ENCODE peak calls at places on chromosome 10, in five cellular contexts. U, G, V, O and T are unnamed samples.

GRCh38 chr10:83692196-83692595 is 447.1 kb upstream of the GHITM start:
- DNase-seq in U (no peak), G (no peak), V (no peak), O (no peak), T (no peak)

GRCh38 chr10:96379758-96380157 is 21.0 kb upstream of the OPALIN start:
- DNase-seq in V (no peak), O (no peak), U (no peak), G (no peak), T (no peak)

GRCh38 chr10:89853796-89854195 is 152.4 kb downstream of the KIF20B start:
- DNase-seq in U (no peak), O (no peak), G (no peak), V (no peak), T (no peak)

GRCh38 chr10:73774637-73775036 is 7.2 kb upstream of the CHCHD1 start:
- DNase-seq in G (no peak), O (no peak), U (no peak), V (no peak), T (no peak)

GRCh38 chr10:71998840-71999194 is 34.6 kb downstream of the CHST3 start:
- DNase-seq in G (no peak), O (no peak), U (no peak), V (no peak), T (peak)

GRCh38 chr10:121617176-121617575 is 18.9 kb upstream of the FGFR2 start:
- DNase-seq in G (no peak), O (no peak), U (no peak), V (peak), T (no peak)

GRCh38 chr10:81911328-81911727 is 36.3 kb downstream of the NRG3 start:
- DNase-seq in U (no peak), O (no peak), V (no peak), G (no peak), T (no peak)

GRCh38 chr10:133346413-133346812 is 760 bp upstream of the PRAP1 start:
- DNase-seq in O (no peak), V (no peak), U (no peak), G (no peak), T (no peak)

GRCh38 chr10:48667960-48668541 is 16.6 kb upstream of the WDFY4 start:
- DNase-seq in V (no peak), O (no peak), U (no peak), G (no peak), T (no peak)

GRCh38 chr10:102656026-102656425 is 11.7 kb downstream of the TRIM8 start:
- DNase-seq in V (no peak), G (no peak), U (no peak), O (no peak), T (no peak)

GRCh38 chr10:101031796-101032636 is 982 bp downstream of the SFXN3 start:
- DNase-seq in O (no peak), G (no peak), U (peak), V (peak), T (no peak)

GRCh38 chr10:28463141-28463540 is 69.8 kb upstream of the WAC start:
- DNase-seq in O (no peak), G (no peak), U (no peak), V (no peak), T (no peak)

GRCh38 chr10:74991435-74991834 is 120.0 kb upstream of the SAMD8 start:
- DNase-seq in O (peak), G (no peak), V (no peak), U (no peak), T (no peak)

GRCh38 chr10:128519581-128519980 is 393.4 kb upstream of the MKI67 start:
- DNase-seq in U (no peak), O (no peak), V (no peak), G (no peak), T (no peak)

GRCh38 chr10:119517235-119518141 is 25.0 kb downstream of the RGS10 start:
- DNase-seq in V (peak), G (no peak), O (no peak), U (no peak), T (peak)

GRCh38 chr10:62625484-62625883 is 179.0 kb upstream of the ADO start:
- DNase-seq in U (no peak), O (no peak), V (no peak), G (peak), T (peak)

GRCh38 chr10:15381420-15381819 is 10.3 kb upstream of the FAM171A1 start:
- DNase-seq in U (no peak), V (no peak), O (no peak), G (no peak), T (no peak)

GRCh38 chr10:133022784-133023115 is 65.0 kb upstream of the ADGRA1 start:
- DNase-seq in V (no peak), U (peak), O (no peak), G (no peak), T (no peak)

GRCh38 chr10:100518761-100519241 is 860 bp downstream of the SEC31B start:
- DNase-seq in O (peak), G (no peak), U (peak), V (peak), T (peak)

GRCh38 chr10:90923111-90923731 is 2.3 kb upstream of the ANKRD1 start:
- DNase-seq in U (no peak), V (no peak), O (no peak), G (no peak), T (no peak)

GRCh38 chr10:15181576-15182156 is 13.2 kb upstream of the NMT2 start:
- DNase-seq in U (no peak), G (no peak), V (no peak), O (no peak), T (no peak)

GRCh38 chr10:125379592-125379991 is 219.2 kb upstream of the CTBP2 start:
- DNase-seq in G (no peak), V (no peak), U (no peak), O (no peak), T (no peak)

GRCh38 chr10:67629461-67629971 is 66.5 kb downstream of the CTNNA3 start:
- DNase-seq in G (no peak), V (no peak), U (no peak), O (no peak), T (peak)

GRCh38 chr10:28711776-28712175 is 34.5 kb downstream of the BAMBI start:
- DNase-seq in U (no peak), G (no peak), V (no peak), O (no peak), T (no peak)

GRCh38 chr10:125916977-125917376 is 20.6 kb downstream of the FANK1 start:
- DNase-seq in U (no peak), V (no peak), O (no peak), G (no peak), T (no peak)

GRCh38 chr10:129742742-129743550 is 221.1 kb downstream of the EBF3 start:
- DNase-seq in U (no peak), O (no peak), V (no peak), G (no peak), T (peak)

GRCh38 chr10:132387723-132388210 is 9.2 kb upstream of the PWWP2B start:
- DNase-seq in V (no peak), O (no peak), G (no peak), U (peak), T (no peak)

GRCh38 chr10:12097791-12098190 is 29.0 kb downstream of the DHTKD1 start:
- DNase-seq in U (no peak), O (no peak), G (no peak), V (no peak), T (no peak)

DNA sequence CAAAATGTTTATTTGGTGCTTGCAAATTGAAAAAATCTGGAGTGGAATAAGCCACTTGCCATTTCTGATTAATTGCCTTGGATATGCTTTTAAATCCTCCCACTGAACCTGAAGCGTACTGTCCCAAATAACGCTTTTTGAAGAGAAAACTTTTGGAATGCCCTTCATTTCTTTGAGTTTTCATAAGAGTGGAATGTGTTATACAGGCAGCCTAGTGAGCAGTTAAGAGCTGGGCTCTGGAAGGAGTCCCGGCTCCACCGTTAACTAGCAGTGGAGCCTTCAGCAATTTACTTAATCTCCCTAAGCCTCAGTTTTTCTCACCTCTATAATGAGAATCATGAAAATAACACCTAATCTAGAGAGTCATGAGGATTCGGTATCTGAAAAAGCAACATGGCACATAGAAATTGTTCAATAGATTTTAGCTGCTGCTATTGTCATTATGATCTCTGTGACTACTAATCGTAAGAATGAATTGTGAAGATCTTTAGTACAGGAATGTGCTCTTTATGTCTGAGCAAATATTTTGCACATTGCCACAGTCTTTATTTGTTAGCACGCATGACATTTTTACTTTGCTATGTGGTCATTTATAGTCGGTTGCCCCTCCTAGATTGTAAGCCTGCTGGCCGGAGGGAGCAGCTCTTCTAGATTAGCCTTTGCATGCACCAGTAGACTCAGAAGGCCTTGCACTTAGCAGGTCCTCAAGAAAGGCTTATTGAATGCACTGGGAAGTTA is 59.3 kb downstream of the PLCE1 start:
- DNase-seq in O (no peak), U (no peak), G (no peak), V (no peak), T (no peak)
- H3K4me3 ChIP-seq in O (no peak), U (no peak), G (no peak), V (no peak), T (no peak)

GRCh38 chr10:69630651-69631400 is 779 bp downstream of the FAM241B start:
- DNase-seq in U (no peak), G (no peak), V (no peak), O (no peak), T (no peak)
- H3K4me3 ChIP-seq in U (peak), G (peak), V (peak), O (peak), T (peak)

DNA sequence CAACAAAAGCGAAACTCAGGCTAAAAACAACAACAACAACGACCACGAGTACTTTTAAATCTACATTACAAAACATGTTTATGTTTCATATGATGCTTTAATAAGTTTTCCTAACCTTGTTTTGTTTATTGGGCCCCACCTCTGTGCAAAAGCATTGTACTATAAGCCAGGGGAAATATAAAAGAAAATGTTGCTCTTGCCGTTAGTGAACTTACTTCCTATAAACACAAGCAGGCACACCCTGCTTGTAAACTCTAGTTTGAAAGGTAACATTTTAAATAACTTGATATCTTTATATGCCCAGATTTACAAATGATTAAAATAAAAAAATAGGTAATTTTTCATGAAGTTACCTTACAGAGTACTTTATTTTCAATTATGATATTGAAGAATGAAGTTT is 19.2 kb upstream of the EPC1 start:
- DNase-seq in O (no peak), G (no peak), V (no peak), U (no peak), T (no peak)
- H3K4me3 ChIP-seq in O (no peak), G (no peak), V (no peak), U (no peak), T (no peak)

DNA sequence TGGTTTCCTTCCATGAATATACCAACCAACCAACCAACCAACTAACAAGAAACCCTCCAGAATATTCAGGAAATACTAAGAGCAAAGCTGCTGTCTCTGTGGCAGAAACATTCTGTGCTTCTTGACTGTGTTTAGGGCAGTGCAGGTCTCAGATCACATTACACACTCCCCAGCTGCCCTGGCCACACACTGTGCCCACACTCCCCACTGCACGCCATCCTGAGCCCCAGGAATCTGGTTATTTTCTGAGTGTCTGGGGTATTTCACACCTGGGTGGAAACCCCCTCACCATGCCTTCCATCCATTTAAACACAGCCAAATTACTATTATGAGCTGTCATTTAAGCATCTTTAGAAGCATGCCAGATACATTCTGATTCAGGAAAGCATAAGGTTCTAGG is 183.7 kb upstream of the ANK3 start:
- DNase-seq in G (no peak), O (no peak), V (no peak), U (no peak), T (no peak)
- H3K4me3 ChIP-seq in G (no peak), O (no peak), V (peak), U (no peak), T (no peak)

DNA sequence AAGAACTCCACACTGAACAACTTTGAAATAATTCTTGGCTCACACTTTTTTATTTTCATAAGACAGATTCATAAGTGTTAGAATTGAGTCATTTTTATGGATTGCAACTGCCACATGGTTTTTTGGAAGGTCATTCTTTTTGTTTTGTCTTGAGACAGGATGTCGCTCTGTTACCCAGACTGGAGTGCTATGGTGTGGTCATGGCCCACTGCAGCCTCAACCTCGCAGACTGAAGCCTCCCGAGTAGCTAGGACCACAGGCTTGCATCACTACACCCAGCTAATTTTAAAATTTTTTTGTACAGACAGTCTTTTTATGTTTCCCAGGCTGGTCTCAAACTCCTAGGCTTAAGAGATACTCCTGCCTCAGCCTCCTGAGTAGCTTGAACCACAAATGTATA is 20.3 kb downstream of the BMS1 start:
- DNase-seq in G (no peak), O (no peak), U (no peak), V (no peak), T (no peak)
- H3K4me3 ChIP-seq in G (no peak), O (no peak), U (no peak), V (no peak), T (no peak)

GRCh38 chr10:78300526-78300925 is 266.9 kb downstream of the RPS24 start:
- DNase-seq in V (no peak), U (no peak), G (no peak), O (no peak), T (no peak)

GRCh38 chr10:78302989-78303854 is 269.6 kb downstream of the RPS24 start:
- DNase-seq in O (peak), U (peak), V (peak), G (peak), T (peak)

GRCh38 chr10:78302739-78302988 is 269.0 kb downstream of the RPS24 start:
- DNase-seq in O (no peak), U (no peak), G (no peak), V (no peak), T (no peak)

GRCh38 chr10:78301481-78301880 is 267.8 kb downstream of the RPS24 start:
- DNase-seq in G (no peak), O (no peak), V (no peak), U (no peak), T (no peak)

GRCh38 chr10:78301891-78302738 is 268.5 kb downstream of the RPS24 start:
- DNase-seq in O (no peak), V (no peak), U (no peak), G (peak), T (peak)
- H3K4me3 ChIP-seq in O (peak), V (peak), U (peak), G (peak), T (no peak)

GRCh38 chr10:126959906-126960685 is 54.9 kb downstream of the DOCK1 start:
- DNase-seq in U (no peak), O (no peak), V (no peak), G (no peak), T (no peak)
- H3K4me3 ChIP-seq in U (no peak), O (no peak), V (no peak), G (no peak), T (no peak)

GRCh38 chr10:50431791-50432190 is 180.5 kb upstream of the ASAH2 start:
- DNase-seq in G (no peak), O (no peak), U (no peak), V (no peak), T (no peak)
- H3K4me3 ChIP-seq in G (no peak), O (no peak), U (no peak), V (peak), T (no peak)

GRCh38 chr10:13390604-13391522 is 42.8 kb upstream of the SEPHS1 start:
- DNase-seq in U (no peak), O (no peak), G (no peak), V (no peak), T (no peak)
- H3K4me3 ChIP-seq in U (no peak), O (no peak), G (no peak), V (no peak), T (no peak)

GRCh38 chr10:31526681-31527080 is 207.7 kb downstream of the ZEB1 start:
- DNase-seq in U (no peak), O (no peak), G (no peak), V (no peak), T (no peak)

GRCh38 chr10:31524458-31524857 is 205.4 kb downstream of the ZEB1 start:
- DNase-seq in G (no peak), U (no peak), O (no peak), V (no peak), T (no peak)

GRCh38 chr10:31526178-31526577 is 207.2 kb downstream of the ZEB1 start:
- DNase-seq in U (no peak), O (no peak), G (no peak), V (no peak), T (no peak)

DNA sequence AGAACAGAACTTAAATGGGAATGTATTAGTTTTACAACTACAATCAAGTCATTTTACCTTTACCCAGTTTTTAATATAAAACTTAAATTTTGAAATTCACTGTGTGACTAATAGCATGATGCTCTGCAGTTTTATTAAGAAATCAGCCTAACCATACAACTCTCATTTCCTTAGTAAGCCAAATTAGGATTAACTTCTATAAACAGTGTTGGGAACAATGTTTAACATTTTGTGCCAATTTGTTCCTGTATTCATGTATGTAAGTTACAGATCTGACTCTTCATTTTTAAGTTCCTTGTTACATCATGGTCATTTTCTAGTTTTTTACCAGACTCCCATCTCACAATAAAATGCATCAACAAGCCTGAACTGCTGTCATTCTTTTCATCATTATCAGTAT is 209.8 kb downstream of the ZEB1 start:
- DNase-seq in G (no peak), O (no peak), V (no peak), U (no peak), T (no peak)
- H3K4me3 ChIP-seq in G (no peak), O (no peak), V (no peak), U (no peak), T (no peak)